ENCODE peak calls at places on chromosomes 12 and 14, in six cellular contexts. One of them, this sample, is unnamed.

GRCh38 chr12:110537605-110538409 is 35.7 kb downstream of the RAD9B start:
- DNase-seq in bronchial epithelial cell: peak; percentile 54
- DNase-seq in neuronal stem cell: no peak
- DNase-seq in naive thymus-derived CD4-positive, alpha-beta T cell: no peak
- DNase-seq in EL: no peak
- DNase-seq in kidney epithelial cell: no peak
- DNase-seq in this sample: no peak

GRCh38 chr14:92577321-92577742 is 63.8 kb downstream of the RIN3 start:
- DNase-seq in EL: no peak
- DNase-seq in bronchial epithelial cell: no peak
- DNase-seq in naive thymus-derived CD4-positive, alpha-beta T cell: no peak
- DNase-seq in neuronal stem cell: no peak
- DNase-seq in kidney epithelial cell: no peak
- DNase-seq in this sample: peak; percentile 29

GRCh38 chr12:92030618-92031017 is 115.0 kb downstream of the BTG1 start:
- DNase-seq in bronchial epithelial cell: no peak
- DNase-seq in EL: no peak
- DNase-seq in naive thymus-derived CD4-positive, alpha-beta T cell: peak; percentile 34
- DNase-seq in kidney epithelial cell: no peak
- DNase-seq in neuronal stem cell: no peak
- DNase-seq in this sample: peak; percentile 78

GRCh38 chr12:124640096-124640495 is 72.7 kb upstream of the NCOR2 start:
- DNase-seq in bronchial epithelial cell: peak; percentile 86
- DNase-seq in kidney epithelial cell: no peak
- DNase-seq in naive thymus-derived CD4-positive, alpha-beta T cell: no peak
- DNase-seq in neuronal stem cell: no peak
- DNase-seq in EL: peak; percentile 70
- DNase-seq in this sample: no peak

GRCh38 chr14:90629471-90629870 is 186.8 kb downstream of the TTC7B start:
- DNase-seq in bronchial epithelial cell: peak; percentile 30
- DNase-seq in naive thymus-derived CD4-positive, alpha-beta T cell: no peak
- DNase-seq in EL: no peak
- DNase-seq in neuronal stem cell: no peak
- DNase-seq in kidney epithelial cell: no peak
- DNase-seq in this sample: no peak

GRCh38 chr14:75283162-75283883 is 4.7 kb downstream of the FOS start:
- DNase-seq in naive thymus-derived CD4-positive, alpha-beta T cell: no peak
- DNase-seq in EL: no peak
- DNase-seq in neuronal stem cell: no peak
- DNase-seq in bronchial epithelial cell: peak; percentile 88
- DNase-seq in kidney epithelial cell: no peak
- DNase-seq in this sample: no peak

GRCh38 chr12:122159879-122160278 is 14.1 kb downstream of the IL31 start:
- DNase-seq in neuronal stem cell: no peak
- DNase-seq in kidney epithelial cell: no peak
- DNase-seq in EL: no peak
- DNase-seq in naive thymus-derived CD4-positive, alpha-beta T cell: no peak
- DNase-seq in bronchial epithelial cell: no peak
- DNase-seq in this sample: no peak

GRCh38 chr14:22849212-22849819 is 12.9 kb downstream of the MMP14 start:
- DNase-seq in kidney epithelial cell: no peak
- DNase-seq in bronchial epithelial cell: peak; percentile 48
- DNase-seq in EL: no peak
- DNase-seq in naive thymus-derived CD4-positive, alpha-beta T cell: no peak
- DNase-seq in neuronal stem cell: no peak
- DNase-seq in this sample: no peak

GRCh38 chr12:52896190-52897100 is 8.4 kb downstream of the KRT8 start:
- DNase-seq in naive thymus-derived CD4-positive, alpha-beta T cell: no peak
- DNase-seq in bronchial epithelial cell: no peak
- DNase-seq in neuronal stem cell: no peak
- DNase-seq in kidney epithelial cell: no peak
- DNase-seq in EL: no peak
- DNase-seq in this sample: no peak

GRCh38 chr12:130026608-130027176 is 122.9 kb upstream of the TMEM132D start:
- DNase-seq in EL: no peak
- DNase-seq in naive thymus-derived CD4-positive, alpha-beta T cell: no peak
- DNase-seq in kidney epithelial cell: no peak
- DNase-seq in neuronal stem cell: no peak
- DNase-seq in bronchial epithelial cell: peak; percentile 41
- DNase-seq in this sample: no peak